ENCODE peak calls at places on chromosome X, in ten cellular contexts. B, W, I, V, X, S, U, T, Q and Z are unnamed samples.

GRCh38 chrX:39721570-39722279 is 376.0 kb downstream of the BCOR start:
- DNase-seq in X (peak; percentile 62), U (no peak), B (no peak), V (no peak), W (no peak), S (peak; percentile 10), T (no peak), Q (no peak), I (no peak), Z (no peak)

GRCh38 chrX:16082470-16083085 is 40.8 kb upstream of the GRPR start:
- DNase-seq in B (no peak), T (no peak), Q (no peak), U (no peak), X (no peak), S (no peak), V (no peak), I (no peak), W (no peak), Z (no peak)

GRCh38 chrX:131704136-131704695 is 160.3 kb downstream of the OR13H1 start:
- DNase-seq in B (peak; percentile 61), W (no peak), S (peak; percentile 15), U (peak; percentile 91), X (peak; percentile 14), T (no peak), V (peak; percentile 64), I (peak; percentile 91), Q (peak; percentile 80), Z (peak; percentile 45)

GRCh38 chrX:71514367-71515038 is 18.4 kb upstream of the OGT start:
- DNase-seq in U (no peak), X (peak; percentile 10), S (peak; percentile 22), B (no peak), I (no peak), Q (no peak), T (no peak), W (no peak), V (no peak), Z (no peak)

GRCh38 chrX:630007-630921 is at the start of gene SHOX:
- DNase-seq in W (no peak), I (no peak), S (peak; percentile 90), T (no peak), X (no peak), U (no peak), V (no peak), Q (no peak), B (no peak), Z (no peak)

GRCh38 chrX:47129879-47130358 is 14.6 kb downstream of the NDUFB11 start:
- DNase-seq in V (no peak), Q (no peak), B (no peak), X (no peak), S (no peak), U (no peak), I (no peak), W (no peak), T (no peak), Z (no peak)

GRCh38 chrX:40103565-40104323 is 6.0 kb upstream of the BCOR start:
- DNase-seq in X (no peak), Q (no peak), S (no peak), I (no peak), W (no peak), V (no peak), T (peak; percentile 71), U (no peak), B (no peak), Z (no peak)

GRCh38 chrX:120749141-120749846 is 119.4 kb upstream of the C1GALT1C1 start:
- DNase-seq in X (peak; percentile 27), T (no peak), W (no peak), V (no peak), I (peak; percentile 65), S (no peak), U (no peak), Q (no peak), B (no peak), Z (no peak)

GRCh38 chrX:30735839-30736238 is 82.6 kb downstream of the GK start:
- DNase-seq in B (peak; percentile 53), U (peak; percentile 23), T (peak; percentile 54), V (peak; percentile 45), I (peak; percentile 66), S (peak; percentile 67), W (peak; percentile 33), X (peak; percentile 51), Q (no peak), Z (peak; percentile 1)

GRCh38 chrX:40945366-40945713 is 139.9 kb upstream of the USP9X start:
- DNase-seq in W (no peak), U (peak; percentile 29), T (peak; percentile 20), I (no peak), B (peak; percentile 64), S (peak; percentile 79), Q (no peak), X (peak; percentile 71), V (no peak), Z (no peak)

GRCh38 chrX:27254663-27255062 is 208.5 kb downstream of the PPP4R3C start:
- DNase-seq in S (no peak), T (no peak), Q (no peak), I (no peak), W (no peak), X (no peak), V (no peak), B (no peak), U (no peak), Z (no peak)